ENCODE peak calls at places on chromosomes 7 and 10, in four cellular contexts. I is dorsolateral prefrontal cortex; T is stimulated activated CD4-positive, alpha-beta T cell treated with anti-CD3 and anti-CD28 coated beads, Interleukin-2, amount 100 ng/mL, for 48 hours; P is heart right ventricle. N is an unnamed sample.
A peak's percentile ranks its signal among the peaks of the same experiment; 100 is the strongest.

GRCh38 chr10:11959966-11960365 is 82.6 kb downstream of the UPF2 start:
- DNase-seq in I (no peak), T (no peak), P (no peak), N (no peak)

GRCh38 chr10:112250555-112250954 is 32.6 kb upstream of the TECTB start:
- DNase-seq in I (no peak), T (no peak), P (no peak), N (no peak)

GRCh38 chr10:132951926-132952325 is 9.6 kb upstream of the CFAP46 start:
- DNase-seq in I (no peak), T (no peak), P (no peak), N (no peak)

GRCh38 chr7:119890631-119891030 is 382.3 kb upstream of the KCND2 start:
- DNase-seq in I (no peak), T (no peak), P (no peak), N (no peak)

GRCh38 chr10:102240467-102241036 is 760 bp downstream of the PITX3 start:
- DNase-seq in I (no peak), T (no peak), P (no peak), N (no peak)

GRCh38 chr10:73406863-73407262 is 7.0 kb downstream of the ANXA7 start:
- DNase-seq in I (no peak), T (no peak), P (no peak), N (no peak)

GRCh38 chr7:158676898-158677297 is 27.7 kb downstream of the NCAPG2 start:
- DNase-seq in I (no peak), T (no peak), P (no peak), N (no peak)

GRCh38 chr10:23742368-23742767 is 303.5 kb downstream of the OTUD1 start:
- DNase-seq in I (no peak), T (no peak), P (no peak), N (no peak)

GRCh38 chr7:46859963-46860475 is 721.9 kb downstream of the TNS3 start:
- DNase-seq in I (no peak), T (no peak), P (peak; percentile 32), N (no peak)

GRCh38 chr10:93595378-93596288 is 5.4 kb downstream of the RBP4 start:
- DNase-seq in I (no peak), T (no peak), P (no peak), N (no peak)

GRCh38 chr7:17939670-17940301 is 508 bp downstream of the SNX13 start:
- DNase-seq in I (peak; percentile 48), T (peak; percentile 33), P (peak; percentile 38), N (peak; percentile 61)

GRCh38 chr7:52129278-52129677 is 812.7 kb upstream of the COBL start:
- DNase-seq in I (no peak), T (no peak), P (no peak), N (no peak)

GRCh38 chr10:93074137-93074596 is 474 bp downstream of the CYP26A1 start:
- DNase-seq in I (no peak), T (no peak), P (no peak), N (no peak)

GRCh38 chr7:123797673-123798526 is 47.1 kb upstream of the HYAL4 start:
- DNase-seq in I (no peak), T (no peak), P (no peak), N (no peak)

GRCh38 chr10:6279540-6280267 is 77.0 kb downstream of the PFKFB3 start:
- DNase-seq in I (no peak), T (no peak), P (no peak), N (no peak)

GRCh38 chr7:73515184-73515583 is 6.9 kb downstream of the BAZ1B start:
- DNase-seq in I (no peak), T (no peak), P (no peak), N (no peak)

GRCh38 chr10:71780722-71781121 is 7.4 kb upstream of the VSIR start:
- DNase-seq in I (no peak), T (no peak), P (no peak), N (no peak)

GRCh38 chr7:119900996-119901395 is 372.0 kb upstream of the KCND2 start:
- DNase-seq in I (no peak), T (no peak), P (no peak), N (no peak)

GRCh38 chr10:128900456-128900855 is 566.6 kb upstream of the MGMT start:
- DNase-seq in I (no peak), T (no peak), P (no peak), N (no peak)

GRCh38 chr7:2099036-2099957 is 133.4 kb downstream of the MAD1L1 start:
- DNase-seq in I (no peak), T (no peak), P (no peak), N (peak; percentile 35)

GRCh38 chr10:75288140-75288711 is 52.5 kb upstream of the COMTD1 start:
- DNase-seq in I (no peak), T (no peak), P (no peak), N (no peak)

GRCh38 chr7:139853576-139854511 is 24.8 kb downstream of the TBXAS1 start:
- DNase-seq in I (no peak), T (no peak), P (no peak), N (no peak)

GRCh38 chr10:103546401-103546800 is 52.9 kb downstream of the NEURL1 start:
- DNase-seq in I (no peak), T (no peak), P (no peak), N (no peak)

GRCh38 chr7:41536116-41536515 is 166.8 kb downstream of the INHBA start:
- DNase-seq in I (no peak), T (no peak), P (no peak), N (no peak)

GRCh38 chr10:73522263-73522662 is 26.4 kb upstream of the PPP3CB start:
- DNase-seq in I (no peak), T (no peak), P (no peak), N (no peak)

GRCh38 chr10:5861269-5862031 is 28.2 kb downstream of the ANKRD16 start:
- DNase-seq in I (no peak), T (no peak), P (no peak), N (no peak)

GRCh38 chr7:2800923-2801682 is 43.0 kb downstream of the GNA12 start:
- DNase-seq in I (no peak), T (no peak), P (peak; percentile 73), N (no peak)

GRCh38 chr7:115600196-115600595 is 430.4 kb downstream of the TFEC start:
- DNase-seq in I (no peak), T (no peak), P (no peak), N (no peak)

GRCh38 chr10:96918214-96919002 is 86.3 kb downstream of the LCOR start:
- DNase-seq in I (no peak), T (no peak), P (no peak), N (no peak)

GRCh38 chr10:80411267-80411668 is 2.9 kb downstream of the PRXL2A start:
- DNase-seq in I (peak; percentile 32), T (no peak), P (no peak), N (no peak)

N was measured in stimulated activated naive CD8-positive, alpha-beta T cell treated with anti-CD3 and anti-CD28 coated beads, Interleukin-15, amount 100 ng/mL, for 72 hours.